ENCODE peak calls at places on chromosomes 13 and 19, in ten cellular contexts. P is neuronal stem cell; O is pancreas; A is HAP-1; T is naive thymus-derived CD4-positive, alpha-beta T cell; D is lower lobe of right lung; L is ovary; R is heart left ventricle; C is psoas muscle; F is PC-3. M is an unnamed sample. For H3K27me3 and H3K4me1, the result is how much of the 10 kb centered on the place peaks cover.

GRCh38 chr19:50008532-50008931 is 16.6 kb downstream of the VRK3 start:
- DNase-seq in P (no peak), O (no peak), A (no peak), T (no peak), D (no peak), L (no peak), R (no peak), C (no peak), F (no peak), M (peak)

GRCh38 chr13:32471187-32471922 is 43.4 kb upstream of the N4BP2L1 start:
- DNase-seq in P (no peak), O (no peak), A (no peak), T (no peak), D (no peak), L (no peak), R (peak), C (peak), F (peak), M (no peak)

GRCh38 chr13:87128006-87128405 is 543.2 kb upstream of the SLITRK5 start:
- DNase-seq in P (peak), O (no peak), A (no peak), T (no peak), D (no peak), L (no peak), R (no peak), C (no peak), F (no peak), M (no peak)

GRCh38 chr13:51230473-51231105 is 8.4 kb downstream of the FAM124A start:
- DNase-seq in P (no peak), O (peak), A (no peak), T (no peak), D (no peak), L (peak), R (peak), C (no peak), F (no peak), M (no peak)

GRCh38 chr13:114049026-114049425 is 75.2 kb upstream of the C13orf46 start:
- DNase-seq in P (no peak), O (no peak), A (no peak), T (peak), D (peak), L (no peak), R (peak), C (no peak), F (no peak), M (peak)

GRCh38 chr13:95176611-95177259 is 124.5 kb downstream of the ABCC4 start:
- DNase-seq in P (no peak), O (no peak), A (no peak), T (peak), D (no peak), L (no peak), R (no peak), C (no peak), F (no peak), M (peak)

GRCh38 chr19:13404236-13404635 is 102.0 kb downstream of the CACNA1A start:
- DNase-seq in P (no peak), O (no peak), A (no peak), T (no peak), D (no peak), L (no peak), R (no peak), C (no peak), F (no peak), M (no peak)

GRCh38 chr19:47228168-47228936 is 2.6 kb downstream of the BBC3 start:
- DNase-seq in P (no peak), O (peak), A (no peak), T (peak), D (peak), L (peak), R (peak), C (peak), F (no peak), M (peak)

GRCh38 chr19:6424190-6424938 is at the start of gene KHSRP:
- DNase-seq in P (no peak), O (peak), A (no peak), T (no peak), D (no peak), L (peak), R (peak), C (peak), F (no peak), M (no peak)

GRCh38 chr13:98693756-98694155 is 58.7 kb downstream of the SLC15A1 start:
- DNase-seq in P (no peak), O (no peak), A (peak), T (no peak), D (no peak), L (no peak), R (no peak), C (no peak), F (no peak), M (no peak)

GRCh38 chr13:24167666-24168391 is 7.3 kb downstream of the SPATA13 start:
- DNase-seq in P (no peak), O (no peak), A (no peak), T (no peak), D (no peak), L (no peak), R (no peak), C (no peak), F (no peak), M (no peak)

GRCh38 chr19:42177686-42178019 is 39.8 kb downstream of the DEDD2 start:
- DNase-seq in P (no peak), O (no peak), A (no peak), T (no peak), D (no peak), L (no peak), R (no peak), C (no peak), F (no peak), M (no peak)
- H3K27me3 ChIP-seq in P (half or more), O (under half), A (half or more), T (under half), D (half or more), L (under half), R (under half), C (under half), F (under half), M (under half)

DNA sequence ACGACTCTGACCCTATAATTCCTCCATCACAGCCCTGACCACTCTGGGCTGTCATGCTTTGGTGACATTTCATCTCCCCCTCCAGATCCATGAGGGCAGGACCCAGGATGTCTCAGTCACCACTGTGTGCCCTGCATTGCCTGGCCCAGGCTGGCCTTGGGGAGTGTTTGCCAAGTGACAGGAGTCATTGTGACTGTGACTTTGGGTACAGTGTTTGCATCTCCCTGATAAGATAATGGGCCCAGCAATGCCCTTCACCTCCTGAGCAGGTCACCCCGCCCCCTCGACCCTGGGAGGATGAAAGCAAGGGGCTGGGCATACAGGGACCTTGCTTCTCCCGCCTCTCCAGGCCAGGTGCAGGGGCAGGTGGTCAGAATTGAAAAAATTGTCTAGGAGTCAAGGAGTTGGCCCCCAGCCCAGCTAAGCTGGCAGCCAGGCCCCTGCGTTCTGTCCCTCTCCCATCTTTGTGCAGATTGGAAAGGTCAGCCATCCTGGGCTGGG is 5.9 kb upstream of the ATP4A start:
- DNase-seq in P (no peak), O (peak), A (no peak), T (no peak), D (no peak), L (no peak), R (no peak), C (no peak), F (no peak), M (no peak)
- H3K4me1 ChIP-seq in P (under half), O (under half), A (under half), T (under half), D (under half), L (under half), R (under half), C (under half), F (under half), M (under half)

GRCh38 chr19:30135797-30136196 is 193.8 kb downstream of the URI1 start:
- DNase-seq in P (no peak), O (no peak), A (no peak), T (no peak), D (no peak), L (no peak), R (no peak), C (no peak), F (no peak), M (no peak)
- H3K27me3 ChIP-seq in P (under half), O (under half), A (under half), T (under half), D (under half), L (under half), R (under half), C (under half), F (under half), M (under half)

DNA sequence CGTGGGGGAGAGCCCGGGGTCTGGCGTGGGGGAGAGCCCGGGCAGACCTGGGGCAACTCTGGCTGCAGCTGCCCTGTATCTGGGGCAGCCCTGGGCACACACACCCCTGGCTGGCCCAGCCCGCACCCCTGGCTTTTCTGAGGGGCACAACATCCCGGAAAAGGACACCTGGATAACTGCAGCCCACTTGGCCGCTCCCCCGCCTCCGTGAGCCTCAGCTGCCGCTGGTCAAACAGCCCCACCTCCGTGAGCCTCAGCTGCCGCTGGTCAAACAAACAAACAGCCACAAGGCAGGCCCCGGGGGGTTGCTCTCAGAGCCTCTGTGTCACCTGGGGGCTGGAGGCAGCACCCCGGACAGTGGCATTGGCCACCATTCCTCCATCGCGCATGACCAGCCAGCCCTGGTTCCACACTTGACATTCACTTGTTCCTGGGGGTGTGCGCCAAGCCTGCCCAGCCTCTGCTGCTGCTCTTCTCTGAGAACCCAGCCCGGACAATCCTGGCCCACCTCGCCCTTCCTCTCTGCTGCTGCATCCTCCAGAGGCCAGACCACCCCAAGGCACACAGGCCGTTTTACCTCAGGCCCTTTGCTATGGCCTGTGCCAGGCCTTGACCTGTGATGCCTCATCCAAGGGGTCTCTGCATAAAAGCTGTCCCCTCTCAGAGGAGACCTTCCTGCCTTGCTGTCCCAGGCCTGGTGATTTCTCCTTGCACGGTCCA is 19.9 kb downstream of the CEBPG start:
- DNase-seq in P (no peak), O (peak), A (no peak), T (no peak), D (peak), L (peak), R (no peak), C (peak), F (no peak), M (no peak)
- H3K4me1 ChIP-seq in P (under half), O (under half), A (under half), T (under half), D (half or more), L (under half), R (half or more), C (half or more), F (under half), M (under half)